ENCODE peak calls at places on chromosome 4, in seven cellular contexts. U is cardiac fibroblast, K is caudate nucleus, Q is fibroblast of mammary gland, I is EH, W is fibroblast of lung, N is keratinocyte. C is an unnamed sample.

GRCh38 chr4:87543835-87544461 is 14.8 kb upstream of the SPARCL1 start:
- DNase-seq in U (peak), I (peak), W (peak), Q (peak), K (no peak), N (no peak), C (no peak)

GRCh38 chr4:148735432-148736155 is 293.4 kb upstream of the NR3C2 start:
- DNase-seq in N (no peak), Q (no peak), W (no peak), I (no peak), U (no peak), K (no peak), C (no peak)

GRCh38 chr4:1851575-1852415 is 4.2 kb downstream of the LETM1 start:
- DNase-seq in I (peak), W (peak), K (no peak), N (no peak), U (peak), Q (peak), C (no peak)

GRCh38 chr4:6137747-6138135 is 62.6 kb downstream of the JAKMIP1 start:
- DNase-seq in K (no peak), Q (no peak), U (no peak), I (no peak), W (no peak), N (no peak), C (no peak)

GRCh38 chr4:46329118-46329976 is 60.6 kb downstream of the GABRA2 start:
- DNase-seq in N (no peak), I (no peak), K (no peak), Q (peak), W (peak), U (peak), C (peak)

GRCh38 chr4:184889683-184890082 is 63.9 kb upstream of the ACSL1 start:
- DNase-seq in K (no peak), Q (no peak), U (no peak), N (no peak), I (no peak), W (no peak), C (no peak)

GRCh38 chr4:163042306-163042705 is 124.4 kb downstream of the NAF1 start:
- DNase-seq in K (no peak), U (no peak), N (no peak), W (no peak), I (no peak), Q (no peak), C (no peak)

GRCh38 chr4:52103314-52103713 is 52.2 kb downstream of the SPATA18 start:
- DNase-seq in W (no peak), U (peak), K (no peak), I (peak), N (no peak), Q (peak), C (no peak)

GRCh38 chr4:150769235-150769634 is 187.3 kb downstream of the MAB21L2 start:
- DNase-seq in W (peak), Q (peak), U (peak), N (no peak), I (peak), K (no peak), C (peak)

GRCh38 chr4:16256343-16256742 is 30.1 kb upstream of the TAPT1 start:
- DNase-seq in W (no peak), U (no peak), K (no peak), I (no peak), Q (no peak), N (no peak), C (no peak)

GRCh38 chr4:169314906-169315305 is 44.1 kb upstream of the SH3RF1 start:
- DNase-seq in K (no peak), W (peak), Q (peak), U (peak), N (peak), I (peak), C (no peak)

GRCh38 chr4:129901205-129901604 is 805.3 kb downstream of the C4orf33 start:
- DNase-seq in I (no peak), K (no peak), N (no peak), W (no peak), U (no peak), Q (no peak), C (no peak)

GRCh38 chr4:110124721-110125120 is 73.7 kb downstream of the ELOVL6 start:
- DNase-seq in W (peak), K (no peak), N (no peak), Q (no peak), U (no peak), I (no peak), C (peak)

GRCh38 chr4:99856166-99856565 is 38.1 kb downstream of the LAMTOR3 start:
- DNase-seq in I (peak), Q (peak), N (no peak), K (no peak), W (peak), U (peak), C (no peak)

GRCh38 chr4:106063009-106063408 is 167.7 kb downstream of the NPNT start:
- DNase-seq in N (no peak), I (peak), U (peak), Q (no peak), K (no peak), W (peak), C (peak)

GRCh38 chr4:184101711-184102110 is 116.0 kb downstream of the ENPP6 start:
- DNase-seq in K (no peak), N (no peak), W (no peak), U (no peak), Q (no peak), I (no peak), C (no peak)

GRCh38 chr4:105624530-105624929 is 72.1 kb downstream of the ARHGEF38 start:
- DNase-seq in W (peak), N (no peak), I (peak), K (no peak), U (peak), Q (peak), C (peak)

GRCh38 chr4:121938282-121939092 is 13.4 kb downstream of the TRPC3 start:
- DNase-seq in W (peak), U (no peak), I (peak), N (no peak), K (no peak), Q (no peak), C (no peak)

GRCh38 chr4:610411-611261 is 14.7 kb upstream of the PDE6B start:
- DNase-seq in K (no peak), W (peak), Q (peak), I (peak), N (peak), U (peak), C (no peak)

GRCh38 chr4:76374744-76375143 is 46.2 kb downstream of the CCDC158 start:
- DNase-seq in K (no peak), Q (no peak), I (no peak), N (no peak), W (peak), U (peak), C (no peak)

GRCh38 chr4:86181585-86181984 is 178.3 kb downstream of the MAPK10 start:
- DNase-seq in K (no peak), N (no peak), I (peak), U (peak), W (peak), Q (peak), C (no peak)

GRCh38 chr4:42339935-42340406 is 57.3 kb upstream of the SHISA3 start:
- DNase-seq in N (no peak), K (no peak), U (peak), I (no peak), Q (peak), W (peak), C (no peak)

GRCh38 chr4:145909773-145910172 is 28.9 kb downstream of the ZNF827 start:
- DNase-seq in K (no peak), W (no peak), U (no peak), Q (peak), N (no peak), I (peak), C (no peak)

GRCh38 chr4:173274744-173275143 is 59.4 kb downstream of the HMGB2 start:
- DNase-seq in U (no peak), N (no peak), W (no peak), Q (no peak), I (no peak), K (no peak), C (no peak)

GRCh38 chr4:153488006-153488718 is 22.0 kb downstream of the TMEM131L start:
- DNase-seq in W (peak), N (no peak), U (peak), Q (no peak), K (no peak), I (no peak), C (no peak)

GRCh38 chr4:52958232-52958631 is 96.1 kb downstream of the RASL11B start:
- DNase-seq in N (no peak), U (no peak), W (no peak), I (peak), K (no peak), Q (no peak), C (peak)

GRCh38 chr4:180380733-180381132 is 1862.5 kb upstream of the TENM3 start:
- DNase-seq in W (peak), Q (peak), N (no peak), K (no peak), I (no peak), U (peak), C (no peak)

GRCh38 chr4:110619401-110620247 is 3.3 kb downstream of the PITX2 start:
- DNase-seq in Q (no peak), U (no peak), W (no peak), K (no peak), N (no peak), I (no peak), C (no peak)

GRCh38 chr4:128354205-128354821 is 66.7 kb upstream of the PGRMC2 start:
- DNase-seq in U (peak), K (no peak), Q (peak), N (no peak), I (peak), W (peak), C (peak)

GRCh38 chr4:159023741-159024140 is 79.1 kb upstream of the RAPGEF2 start:
- DNase-seq in N (no peak), I (no peak), K (no peak), Q (no peak), W (no peak), U (no peak), C (no peak)

GRCh38 chr4:3851211-3851610 is 85.0 kb downstream of the ADRA2C start:
- DNase-seq in U (no peak), I (peak), W (peak), Q (peak), N (no peak), K (no peak), C (no peak)

GRCh38 chr4:8021796-8022195 is 82.1 kb upstream of the AFAP1 start:
- DNase-seq in U (no peak), W (no peak), Q (no peak), I (no peak), N (no peak), K (no peak), C (no peak)

GRCh38 chr4:89784686-89785227 is 52.2 kb downstream of the SNCA start:
- DNase-seq in N (no peak), K (no peak), U (no peak), Q (no peak), W (no peak), I (no peak), C (no peak)

GRCh38 chr4:123350191-123350544 is 46.4 kb upstream of the SPRY1 start:
- DNase-seq in U (peak), N (peak), Q (peak), W (peak), I (peak), K (no peak), C (no peak)

GRCh38 chr4:143185253-143186107 is 763 bp downstream of the USP38 start:
- DNase-seq in W (peak), K (no peak), Q (peak), N (no peak), U (peak), I (peak), C (no peak)

GRCh38 chr4:11783588-11783987 is 354.9 kb upstream of the HS3ST1 start:
- DNase-seq in Q (no peak), K (no peak), U (no peak), N (no peak), W (no peak), I (no peak), C (no peak)

GRCh38 chr4:126776361-126776760 is 856.4 kb upstream of the INTU start:
- DNase-seq in N (no peak), I (peak), U (no peak), W (no peak), K (no peak), Q (no peak), C (no peak)